ENCODE peak calls at places on chromosomes 1 and 21, in ten cellular contexts. A, K, W, C, S, P, T, I, X and Y are unnamed samples.

GRCh38 chr1:174359454-174359805 is 88.3 kb upstream of the GPR52 start:
- DNase-seq in S (no peak), I (no peak), P (no peak), X (no peak), K (no peak), W (no peak), A (no peak), T (no peak), C (no peak), Y (no peak)

GRCh38 chr1:93692001-93692400 is 10.4 kb upstream of the BCAR3 start:
- DNase-seq in K (no peak), X (no peak), W (no peak), C (peak), I (no peak), A (no peak), P (no peak), S (no peak), T (no peak), Y (no peak)

GRCh38 chr1:83779565-83779964 is 219.4 kb downstream of the TTLL7 start:
- DNase-seq in S (no peak), K (no peak), T (no peak), X (no peak), A (no peak), I (no peak), C (no peak), P (no peak), W (no peak), Y (no peak)

GRCh38 chr21:35011681-35012080 is 37.4 kb downstream of the RUNX1 start:
- DNase-seq in C (no peak), K (no peak), A (no peak), S (no peak), X (no peak), P (no peak), I (no peak), W (no peak), T (no peak), Y (no peak)

GRCh38 chr21:37764696-37765095 is 151.6 kb downstream of the KCNJ6 start:
- DNase-seq in X (no peak), P (no peak), I (no peak), A (no peak), W (no peak), S (no peak), C (no peak), K (no peak), T (no peak), Y (no peak)

GRCh38 chr1:11944358-11944981 is 10.0 kb downstream of the PLOD1 start:
- DNase-seq in A (peak), I (no peak), T (no peak), X (no peak), P (no peak), K (no peak), C (no peak), S (peak), W (no peak), Y (no peak)

GRCh38 chr1:109427171-109427467 is 871 bp upstream of the PSMA5 start:
- DNase-seq in I (no peak), W (no peak), S (no peak), A (no peak), T (no peak), K (no peak), X (no peak), P (no peak), C (no peak), Y (no peak)

GRCh38 chr1:42145190-42145716 is 8.0 kb upstream of the GUCA2B start:
- DNase-seq in P (no peak), I (no peak), C (peak), T (no peak), S (no peak), X (no peak), W (no peak), K (no peak), A (no peak), Y (no peak)

GRCh38 chr1:90730247-90731022 is 13.3 kb upstream of the BARHL2 start:
- DNase-seq in W (no peak), P (no peak), K (no peak), I (no peak), X (peak), S (no peak), C (no peak), A (no peak), T (no peak), Y (no peak)

GRCh38 chr1:101282314-101283087 is 45.7 kb downstream of the S1PR1 start:
- DNase-seq in W (no peak), C (no peak), P (no peak), K (no peak), T (no peak), A (no peak), I (no peak), X (no peak), S (no peak), Y (no peak)

GRCh38 chr1:90713741-90714509 is 3.2 kb downstream of the BARHL2 start:
- DNase-seq in X (peak), I (no peak), C (no peak), K (no peak), W (no peak), A (no peak), P (no peak), S (no peak), T (no peak), Y (no peak)

GRCh38 chr1:87642581-87643129 is 314.0 kb downstream of the LMO4 start:
- DNase-seq in T (no peak), W (no peak), I (no peak), A (peak), K (no peak), C (no peak), S (no peak), P (no peak), X (no peak), Y (no peak)